ENCODE peak calls at places on chromosome 16, in five cellular contexts. D is Peyer's patch, M is fibroblast of lung, K is stomach, F is heart left ventricle. Z is an unnamed sample. For H3K9me3, the result is how much of the 10 kb centered on the place peaks cover.

GRCh38 chr16:85615014-85615851 is 2.1 kb downstream of the GSE1 start:
- DNase-seq in K (peak), M (no peak), F (no peak), D (peak), Z (peak)

GRCh38 chr16:88835383-88835782 is 21.4 kb downstream of the GALNS start:
- DNase-seq in D (no peak), K (no peak), F (no peak), M (no peak), Z (no peak)

GRCh38 chr16:69798466-69798865 is 36.3 kb downstream of the WWP2 start:
- DNase-seq in D (no peak), K (no peak), M (peak), F (no peak), Z (peak)

GRCh38 chr16:583470-583814 is 6.4 kb upstream of the RAB40C start:
- DNase-seq in M (no peak), F (no peak), K (no peak), D (no peak), Z (no peak)

GRCh38 chr16:28217326-28217725 is 5.6 kb upstream of the XPO6 start:
- DNase-seq in K (no peak), M (no peak), F (no peak), D (no peak), Z (no peak)

GRCh38 chr16:75931043-75931442 is 204.8 kb upstream of the CPHXL start:
- DNase-seq in K (no peak), F (no peak), M (peak), D (no peak), Z (peak)

GRCh38 chr16:80418772-80419355 is 121.9 kb upstream of the DYNLRB2 start:
- DNase-seq in F (no peak), D (no peak), K (no peak), M (no peak), Z (no peak)

GRCh38 chr16:70746708-70747424 is 54.1 kb downstream of the VAC14 start:
- DNase-seq in D (no peak), K (peak), F (no peak), M (peak), Z (peak)

GRCh38 chr16:11630230-11631056 is 37.8 kb upstream of the SNN start:
- DNase-seq in F (no peak), K (no peak), D (no peak), M (no peak), Z (no peak)

GRCh38 chr16:67169642-67170167 is 633 bp upstream of the NOL3 start:
- DNase-seq in F (no peak), M (no peak), K (no peak), D (no peak), Z (peak)

GRCh38 chr16:89860747-89861304 is 12.6 kb upstream of the TCF25 start:
- DNase-seq in D (peak), K (peak), F (peak), M (peak), Z (peak)

GRCh38 chr16:6642271-6642670 is 690.4 kb upstream of the RBFOX1 start:
- DNase-seq in F (no peak), K (no peak), M (no peak), D (no peak), Z (peak)

GRCh38 chr16:49602201-49603041 is 228.8 kb downstream of the C16orf78 start:
- DNase-seq in D (no peak), M (no peak), F (no peak), K (peak), Z (no peak)

GRCh38 chr16:442976-443375 is 17.5 kb downstream of the RAB11FIP3 start:
- DNase-seq in K (no peak), F (no peak), M (peak), D (no peak), Z (no peak)

GRCh38 chr16:75248536-75249380 is 2.7 kb downstream of the BCAR1 start:
- DNase-seq in D (no peak), F (peak), K (no peak), M (no peak), Z (no peak)

GRCh38 chr16:48383877-48384304 is 1.3 kb downstream of the SIAH1 start:
- DNase-seq in F (no peak), M (no peak), D (no peak), K (no peak), Z (peak)

GRCh38 chr16:4081035-4081434 is 35.2 kb downstream of the ADCY9 start:
- DNase-seq in K (no peak), M (no peak), D (no peak), F (no peak), Z (no peak)

GRCh38 chr16:54630284-54630967 is 300.2 kb upstream of the IRX5 start:
- DNase-seq in K (no peak), D (no peak), M (peak), F (no peak), Z (no peak)
- H3K27ac ChIP-seq in K (no peak), D (no peak), M (no peak), F (no peak), Z (no peak)

GRCh38 chr16:10410469-10410868 is 24.6 kb downstream of the ATF7IP2 start:
- DNase-seq in K (no peak), D (no peak), F (no peak), M (no peak), Z (no peak)

GRCh38 chr16:10408824-10409381 is 23.0 kb downstream of the ATF7IP2 start:
- DNase-seq in K (no peak), D (no peak), M (no peak), F (no peak), Z (no peak)

GRCh38 chr16:10412935-10413601 is 27.2 kb downstream of the ATF7IP2 start:
- DNase-seq in M (no peak), F (no peak), K (no peak), D (no peak), Z (no peak)
- H3K9me3 ChIP-seq in M (under half), F (half or more), K (half or more), D (under half), Z (under half)

DNA sequence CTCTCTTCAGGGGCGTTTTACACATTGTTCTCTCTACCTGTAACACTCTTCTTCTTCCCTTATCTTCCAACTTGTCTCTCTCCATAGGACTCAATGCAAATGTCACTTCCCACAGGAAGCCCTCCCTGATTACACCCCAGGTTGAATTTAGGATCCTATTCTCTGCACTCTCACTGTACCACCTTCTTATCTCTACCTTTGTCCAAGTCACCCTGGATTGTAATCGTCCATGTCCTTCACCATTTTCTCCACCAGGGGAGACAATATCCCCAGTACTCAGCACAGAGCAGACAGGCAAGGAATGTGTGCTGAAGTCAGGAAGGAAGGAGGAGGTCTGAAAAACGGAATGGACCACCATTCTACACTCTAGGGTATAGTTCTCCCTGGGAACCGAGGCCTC is 14.1 kb downstream of the C16orf82 start:
- DNase-seq in F (no peak), K (no peak), D (no peak), M (no peak), Z (peak)
- TF ChIP-seq CTCF in F (no peak), K (no peak), D (peak), M (peak), Z (peak)

DNA sequence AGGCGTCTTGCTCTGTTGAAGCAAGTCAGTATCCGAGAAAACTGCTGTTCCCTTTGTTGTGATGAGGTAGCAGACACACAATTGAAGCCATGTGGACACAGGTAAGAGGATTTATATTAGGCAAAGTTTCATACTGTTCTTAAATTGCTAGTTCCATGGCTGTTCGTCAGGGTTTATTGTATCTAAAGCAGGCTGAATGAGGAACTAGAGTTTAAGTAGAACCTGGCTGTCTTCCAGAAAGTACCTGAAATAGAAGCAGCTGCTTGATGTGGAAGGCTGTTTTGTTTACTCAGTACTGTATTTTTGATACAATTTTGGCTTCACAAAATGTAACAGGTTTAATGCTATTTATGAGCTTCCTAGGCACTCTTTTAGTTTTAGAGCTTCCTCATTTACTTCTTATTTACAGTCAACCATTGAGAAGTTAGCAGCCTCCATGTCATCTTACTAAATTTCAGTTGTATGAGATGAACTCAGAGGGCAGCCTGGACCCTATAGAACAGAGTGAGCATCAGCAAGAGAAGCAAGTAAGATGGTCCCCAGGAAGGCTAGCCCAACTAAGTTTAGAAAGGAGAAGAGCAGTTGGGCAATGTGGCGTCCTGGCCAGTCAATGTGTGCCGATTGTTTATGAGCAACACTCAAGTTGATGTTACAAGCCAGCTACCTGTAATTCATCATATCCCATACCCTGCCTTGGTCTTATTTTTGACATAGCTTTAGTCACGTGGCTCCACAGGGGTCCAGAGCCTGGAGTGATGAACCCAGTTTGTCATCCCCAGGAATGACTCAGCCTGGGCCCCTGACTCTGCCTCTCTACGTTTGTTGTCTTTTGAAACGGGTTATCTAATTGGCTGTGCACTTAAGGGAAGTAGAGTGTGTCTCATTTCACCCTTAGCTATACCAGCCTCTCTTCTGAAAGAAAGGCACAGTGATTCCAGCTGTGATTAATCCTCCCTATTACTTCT is 9.6 kb upstream of the ARL2BP start:
- DNase-seq in K (no peak), M (peak), D (no peak), F (no peak), Z (peak)
- H3K27ac ChIP-seq in K (no peak), M (no peak), D (peak), F (peak), Z (peak)

GRCh38 chr16:35798885-35799426 is 2339.5 kb downstream of the TP53TG3F start:
- DNase-seq in D (no peak), K (no peak), F (peak), M (no peak), Z (no peak)
- H3K9me3 ChIP-seq in D (under half), K (half or more), F (under half), M (under half), Z (under half)

GRCh38 chr16:15547768-15548096 is 95.2 kb downstream of the MARF1 start:
- DNase-seq in M (no peak), K (no peak), D (no peak), F (no peak), Z (no peak)
- TF ChIP-seq CTCF in M (no peak), K (no peak), D (no peak), F (no peak), Z (no peak)

Z was measured in hepatocyte.